ENCODE peak calls at places on chromosomes 5 and 9, in ten cellular contexts. G, X, T, P, M, S, F, K, C and O are unnamed samples.

GRCh38 chr9:123360161-123361085 is 4.4 kb downstream of the CRB2 start:
- DNase-seq in G (peak), X (peak), T (peak), P (no peak), M (no peak), S (no peak), F (peak), K (no peak), C (peak), O (peak)

GRCh38 chr9:98410185-98410697 is 154.8 kb upstream of the TBC1D2 start:
- DNase-seq in G (peak), X (no peak), T (no peak), P (no peak), M (no peak), S (no peak), F (no peak), K (no peak), C (no peak), O (no peak)

GRCh38 chr5:9439651-9440292 is 106.1 kb downstream of the SEMA5A start:
- DNase-seq in G (no peak), X (no peak), T (no peak), P (no peak), M (no peak), S (no peak), F (no peak), K (no peak), C (no peak), O (no peak)

GRCh38 chr5:128208436-128208835 is 124.9 kb downstream of the SLC12A2 start:
- DNase-seq in G (no peak), X (no peak), T (no peak), P (no peak), M (no peak), S (no peak), F (no peak), K (no peak), C (no peak), O (no peak)

GRCh38 chr9:70255521-70255920 is 3.3 kb upstream of the SMC5 start:
- DNase-seq in G (no peak), X (no peak), T (no peak), P (no peak), M (no peak), S (no peak), F (no peak), K (no peak), C (no peak), O (no peak)

GRCh38 chr5:84301535-84301934 is 83.1 kb downstream of the EDIL3 start:
- DNase-seq in G (no peak), X (no peak), T (no peak), P (no peak), M (no peak), S (no peak), F (no peak), K (no peak), C (no peak), O (no peak)

GRCh38 chr5:24110019-24110615 is 534.7 kb downstream of the CDH10 start:
- DNase-seq in G (peak), X (no peak), T (no peak), P (no peak), M (no peak), S (no peak), F (no peak), K (peak), C (no peak), O (no peak)

GRCh38 chr5:59042201-59042600 is 459.3 kb downstream of the RAB3C start:
- DNase-seq in G (peak), X (no peak), T (no peak), P (no peak), M (no peak), S (no peak), F (no peak), K (no peak), C (no peak), O (no peak)

GRCh38 chr5:180771839-180772238 is 30.8 kb downstream of the MGAT1 start:
- DNase-seq in G (no peak), X (no peak), T (no peak), P (no peak), M (no peak), S (no peak), F (no peak), K (no peak), C (no peak), O (no peak)

GRCh38 chr9:119365291-119366027 is 3.8 kb downstream of the BRINP1 start:
- DNase-seq in G (peak), X (peak), T (no peak), P (no peak), M (no peak), S (no peak), F (no peak), K (peak), C (no peak), O (no peak)

GRCh38 chr5:104951829-104952228 is 1389.2 kb upstream of the NUDT12 start:
- DNase-seq in G (no peak), X (no peak), T (no peak), P (no peak), M (no peak), S (no peak), F (no peak), K (no peak), C (no peak), O (no peak)

GRCh38 chr5:116740771-116741170 is 166.1 kb upstream of the SEMA6A start:
- DNase-seq in G (no peak), X (no peak), T (no peak), P (no peak), M (no peak), S (no peak), F (no peak), K (no peak), C (no peak), O (no peak)

GRCh38 chr5:138245717-138246116 is 28.7 kb downstream of the GFRA3 start:
- DNase-seq in G (no peak), X (no peak), T (no peak), P (no peak), M (no peak), S (no peak), F (no peak), K (no peak), C (no peak), O (no peak)

GRCh38 chr9:110115868-110116542 is 92.0 kb downstream of the C9orf152 start:
- DNase-seq in G (peak), X (no peak), T (no peak), P (no peak), M (no peak), S (no peak), F (no peak), K (no peak), C (no peak), O (no peak)

GRCh38 chr9:135612981-135613910 is 26.1 kb downstream of the GLT6D1 start:
- DNase-seq in G (no peak), X (no peak), T (no peak), P (no peak), M (no peak), S (peak), F (peak), K (no peak), C (no peak), O (no peak)

GRCh38 chr5:59093329-59093728 is 510.5 kb downstream of the RAB3C start:
- DNase-seq in G (peak), X (no peak), T (no peak), P (no peak), M (no peak), S (no peak), F (no peak), K (no peak), C (no peak), O (no peak)

GRCh38 chr5:169838688-169839087 is 141.6 kb downstream of the INSYN2B start:
- DNase-seq in G (no peak), X (no peak), T (no peak), P (no peak), M (no peak), S (no peak), F (no peak), K (no peak), C (no peak), O (no peak)

GRCh38 chr9:124392855-124393460 is 22.3 kb downstream of the PSMB7 start:
- DNase-seq in G (peak), X (peak), T (no peak), P (no peak), M (no peak), S (no peak), F (no peak), K (peak), C (no peak), O (no peak)

GRCh38 chr9:87271696-87272477 is 225.8 kb upstream of the DAPK1 start:
- DNase-seq in G (no peak), X (no peak), T (no peak), P (no peak), M (no peak), S (no peak), F (no peak), K (no peak), C (no peak), O (no peak)

GRCh38 chr9:96064838-96065481 is 189.5 kb downstream of the ERCC6L2 start:
- DNase-seq in G (peak), X (no peak), T (no peak), P (no peak), M (no peak), S (no peak), F (no peak), K (no peak), C (no peak), O (no peak)

GRCh38 chr9:18507151-18507550 is 33.2 kb downstream of the ADAMTSL1 start:
- DNase-seq in G (no peak), X (no peak), T (no peak), P (no peak), M (no peak), S (no peak), F (no peak), K (no peak), C (no peak), O (no peak)

GRCh38 chr9:109926321-109926959 is 146.4 kb downstream of the PALM2AKAP2 start:
- DNase-seq in G (no peak), X (no peak), T (no peak), P (no peak), M (no peak), S (no peak), F (peak), K (no peak), C (peak), O (no peak)

GRCh38 chr5:151458314-151458713 is 10.9 kb downstream of the SLC36A1 start:
- DNase-seq in G (peak), X (no peak), T (no peak), P (no peak), M (no peak), S (no peak), F (no peak), K (no peak), C (no peak), O (no peak)

GRCh38 chr9:137630684-137631083 is 11.9 kb downstream of the EHMT1 start:
- DNase-seq in G (peak), X (no peak), T (no peak), P (no peak), M (no peak), S (no peak), F (no peak), K (no peak), C (peak), O (no peak)

GRCh38 chr5:174402224-174402812 is 322.1 kb upstream of the MSX2 start:
- DNase-seq in G (no peak), X (no peak), T (no peak), P (no peak), M (no peak), S (no peak), F (no peak), K (no peak), C (no peak), O (no peak)

GRCh38 chr9:99579964-99580363 is 241.7 kb upstream of the NR4A3 start:
- DNase-seq in G (no peak), X (no peak), T (no peak), P (no peak), M (no peak), S (no peak), F (no peak), K (no peak), C (no peak), O (no peak)

GRCh38 chr9:34437006-34437925 is 21.1 kb downstream of the FAM219A start:
- DNase-seq in G (peak), X (peak), T (no peak), P (no peak), M (no peak), S (peak), F (peak), K (peak), C (no peak), O (peak)

GRCh38 chr9:112166176-112167140 is 8.6 kb downstream of the SUSD1 start:
- DNase-seq in G (peak), X (no peak), T (no peak), P (no peak), M (no peak), S (peak), F (no peak), K (peak), C (no peak), O (no peak)

GRCh38 chr5:177084175-177084574 is 2.5 kb upstream of the FGFR4 start:
- DNase-seq in G (no peak), X (no peak), T (no peak), P (no peak), M (no peak), S (no peak), F (no peak), K (no peak), C (no peak), O (no peak)

GRCh38 chr5:135435467-135436330 is 11.4 kb downstream of the DCANP1 start:
- DNase-seq in G (no peak), X (no peak), T (no peak), P (no peak), M (peak), S (no peak), F (no peak), K (no peak), C (no peak), O (no peak)

DNA sequence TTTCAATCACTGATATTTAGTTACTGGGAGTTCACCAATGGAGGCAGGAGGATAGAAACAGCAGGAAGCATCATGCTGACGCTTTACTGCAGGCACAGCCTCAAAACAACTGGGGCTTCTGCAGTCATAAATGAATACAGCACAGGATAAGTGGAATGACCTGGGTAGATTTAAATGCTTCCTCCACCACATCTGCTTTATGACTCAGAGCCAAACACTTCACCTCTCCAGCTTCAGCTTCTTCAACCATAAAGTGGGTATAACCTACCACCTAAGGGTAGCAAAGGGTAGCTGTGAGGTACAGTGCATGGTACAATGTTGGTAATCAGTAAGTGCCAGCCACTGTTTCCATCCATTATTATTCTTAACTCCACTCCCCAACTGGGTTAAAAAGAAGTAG is 28.4 kb downstream of the RASEF start:
- DNase-seq in G (no peak), X (no peak), T (no peak), P (no peak), M (no peak), S (no peak), F (no peak), K (no peak), C (no peak), O (no peak)
- TF ChIP-seq CTCF in G (no peak), X (no peak), T (no peak), P (no peak), M (no peak), S (no peak), F (no peak), K (no peak), C (no peak), O (no peak)

DNA sequence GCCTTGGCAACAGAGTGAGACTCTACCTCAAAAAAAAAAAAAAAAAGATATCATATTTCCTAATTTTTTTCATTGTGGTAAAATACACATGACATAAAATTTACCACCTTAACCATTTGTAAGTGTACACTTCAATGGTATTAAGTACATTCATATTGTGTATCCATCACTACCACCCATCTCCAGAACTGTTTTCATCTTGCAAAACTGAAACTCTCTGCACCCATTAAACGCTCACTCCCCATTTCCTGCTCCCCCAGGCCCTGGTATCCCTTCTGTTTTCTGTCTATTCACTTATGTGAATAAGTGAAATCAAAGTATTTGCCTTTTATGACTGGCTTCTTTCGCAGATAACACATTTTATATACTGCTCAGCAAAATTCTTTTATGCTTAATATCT is 12.8 kb downstream of the LRRC8A start:
- DNase-seq in G (no peak), X (no peak), T (no peak), P (no peak), M (no peak), S (no peak), F (no peak), K (no peak), C (no peak), O (no peak)
- H3K27ac ChIP-seq in G (no peak), X (peak), T (no peak), P (no peak), M (peak), S (no peak), F (no peak), K (no peak), C (no peak), O (no peak)

DNA sequence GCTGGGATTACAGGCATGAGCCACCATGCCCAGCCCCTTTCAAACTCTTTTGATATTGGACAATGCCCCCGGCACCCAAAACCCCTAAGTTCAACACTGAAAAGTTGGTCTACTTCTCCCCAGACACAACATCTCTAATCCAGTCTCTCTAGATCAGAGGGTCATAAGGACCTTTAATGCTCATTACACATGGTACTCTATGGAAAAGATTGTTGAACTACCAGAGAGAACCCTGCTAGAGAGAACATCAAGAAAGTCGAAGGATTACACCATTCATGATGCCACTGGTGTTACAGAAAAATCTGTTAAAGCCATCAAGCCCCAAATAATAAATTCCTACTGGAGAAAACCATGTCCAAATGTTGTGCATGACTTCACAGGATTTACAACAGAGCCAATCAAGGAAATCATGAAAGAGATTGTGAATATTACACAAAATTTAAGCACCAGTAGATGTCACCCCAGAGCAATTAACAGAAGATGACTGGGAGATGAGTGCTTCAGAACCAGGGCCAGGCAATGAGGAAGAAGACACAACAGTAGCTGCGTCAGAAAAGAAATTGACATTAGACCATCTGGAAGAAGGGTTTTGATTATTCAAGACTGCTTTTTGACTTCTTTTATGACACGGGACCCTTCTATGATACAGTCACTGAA is 28.3 kb upstream of the NIPAL4 start:
- DNase-seq in G (peak), X (no peak), T (no peak), P (no peak), M (no peak), S (no peak), F (peak), K (peak), C (no peak), O (no peak)
- TF ChIP-seq CTCF in G (peak), X (peak), T (peak), P (no peak), M (peak), S (peak), F (peak), K (peak), C (peak), O (peak)

GRCh38 chr9:29556746-29557145 is 1983.5 kb upstream of the C9orf72 start:
- DNase-seq in G (no peak), X (no peak), T (no peak), P (no peak), M (no peak), S (no peak), F (no peak), K (no peak), C (no peak), O (no peak)
- H3K27ac ChIP-seq in G (no peak), X (no peak), T (no peak), P (no peak), M (no peak), S (no peak), F (no peak), K (no peak), C (no peak), O (no peak)

DNA sequence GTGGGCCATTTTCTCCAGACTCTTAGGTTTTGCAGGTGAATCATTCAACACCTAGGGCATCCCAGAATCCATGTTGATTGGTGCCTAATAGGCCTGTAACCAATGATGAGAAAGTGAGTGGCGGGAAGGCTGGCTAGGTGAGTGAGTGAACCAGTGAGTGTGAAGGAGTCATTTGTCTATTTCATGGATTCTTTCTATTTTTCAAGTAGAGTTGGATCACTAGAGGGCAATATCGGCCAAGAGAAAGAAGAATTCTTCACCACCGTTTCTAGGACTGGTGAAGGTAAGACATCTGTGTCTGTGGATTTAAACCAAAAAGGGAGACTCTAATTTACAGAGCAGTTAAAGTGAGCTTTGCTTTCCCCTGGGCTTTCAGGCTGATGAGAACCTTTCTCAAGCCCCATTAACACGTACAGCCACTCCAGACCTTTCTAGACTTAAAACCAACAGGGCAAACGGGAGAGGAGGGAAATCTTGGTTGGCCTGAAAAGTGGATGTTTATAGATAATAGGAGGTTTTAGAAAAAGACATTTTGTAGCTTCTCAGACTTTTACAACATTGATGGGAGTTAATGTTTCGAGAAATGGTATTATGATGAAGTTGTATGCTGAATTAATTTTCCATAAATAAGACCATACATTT is 114.3 kb upstream of the IL12B start:
- DNase-seq in G (peak), X (no peak), T (no peak), P (no peak), M (no peak), S (no peak), F (no peak), K (peak), C (no peak), O (no peak)
- TF ChIP-seq CTCF in G (peak), X (peak), T (peak), P (no peak), M (peak), S (no peak), F (peak), K (peak), C (peak), O (peak)